ENCODE peak calls at places on chromosomes 13 and 19, in four cellular contexts. H is tibial artery; M is CD8-positive, alpha-beta memory T cell; Z is adrenal gland. S is an unnamed sample.

GRCh38 chr13:110266983-110267382 is 40.0 kb downstream of the COL4A1 start:
- DNase-seq in H (no peak), M (no peak), Z (no peak), S (no peak)

GRCh38 chr13:102679449-102680132 is 15.3 kb downstream of the METTL21C start:
- DNase-seq in H (no peak), M (no peak), Z (no peak), S (no peak)

GRCh38 chr19:18252370-18252717 is 21.9 kb downstream of the IQCN start:
- DNase-seq in H (no peak), M (no peak), Z (no peak), S (no peak)

GRCh38 chr13:107138987-107139386 is 571.0 kb upstream of the ARGLU1 start:
- DNase-seq in H (peak; percentile 34), M (no peak), Z (no peak), S (no peak)

GRCh38 chr19:16394681-16395375 is 70.2 kb downstream of the KLF2 start:
- DNase-seq in H (no peak), M (no peak), Z (no peak), S (no peak)

GRCh38 chr19:7970716-7971448 is 27.4 kb upstream of the TIMM44 start:
- DNase-seq in H (no peak), M (no peak), Z (peak; percentile 52), S (peak; percentile 50)

GRCh38 chr13:109330123-109330522 is 456.3 kb downstream of the IRS2 start:
- DNase-seq in H (no peak), M (no peak), Z (no peak), S (no peak)

GRCh38 chr13:80547885-80548284 is 207.0 kb upstream of the SPRY2 start:
- DNase-seq in H (no peak), M (no peak), Z (no peak), S (no peak)

GRCh38 chr13:60411983-60412382 is 15.0 kb downstream of the TDRD3 start:
- DNase-seq in H (no peak), M (no peak), Z (no peak), S (no peak)

GRCh38 chr19:52778811-52779210 is 7.8 kb downstream of the ZNF600 start:
- DNase-seq in H (no peak), M (peak; percentile 10), Z (no peak), S (no peak)

GRCh38 chr19:4977299-4978174 is 8.6 kb downstream of the KDM4B start:
- DNase-seq in H (peak; percentile 63), M (no peak), Z (peak; percentile 70), S (no peak)

GRCh38 chr19:5326545-5326944 is 14.1 kb downstream of the PTPRS start:
- DNase-seq in H (no peak), M (no peak), Z (no peak), S (no peak)

GRCh38 chr19:55658846-55659459 is 4.1 kb downstream of the U2AF2 start:
- DNase-seq in H (no peak), M (no peak), Z (no peak), S (no peak)
- H3K4me3 ChIP-seq in H (no peak overlapping the region), M (no peak overlapping the region), Z (no peak overlapping the region), S (no peak overlapping the region)

GRCh38 chr19:31560771-31561080 is 211.5 kb upstream of the TSHZ3 start:
- DNase-seq in H (no peak), M (no peak), Z (no peak), S (no peak)

GRCh38 chr19:31559494-31559893 is 210.3 kb upstream of the TSHZ3 start:
- DNase-seq in H (no peak), M (no peak), Z (no peak), S (no peak)

GRCh38 chr19:31562916-31563626 is 213.8 kb upstream of the TSHZ3 start:
- DNase-seq in H (no peak), M (no peak), Z (no peak), S (no peak)

GRCh38 chr19:31555634-31556215 is 206.5 kb upstream of the TSHZ3 start:
- DNase-seq in H (no peak), M (no peak), Z (no peak), S (no peak)

DNA sequence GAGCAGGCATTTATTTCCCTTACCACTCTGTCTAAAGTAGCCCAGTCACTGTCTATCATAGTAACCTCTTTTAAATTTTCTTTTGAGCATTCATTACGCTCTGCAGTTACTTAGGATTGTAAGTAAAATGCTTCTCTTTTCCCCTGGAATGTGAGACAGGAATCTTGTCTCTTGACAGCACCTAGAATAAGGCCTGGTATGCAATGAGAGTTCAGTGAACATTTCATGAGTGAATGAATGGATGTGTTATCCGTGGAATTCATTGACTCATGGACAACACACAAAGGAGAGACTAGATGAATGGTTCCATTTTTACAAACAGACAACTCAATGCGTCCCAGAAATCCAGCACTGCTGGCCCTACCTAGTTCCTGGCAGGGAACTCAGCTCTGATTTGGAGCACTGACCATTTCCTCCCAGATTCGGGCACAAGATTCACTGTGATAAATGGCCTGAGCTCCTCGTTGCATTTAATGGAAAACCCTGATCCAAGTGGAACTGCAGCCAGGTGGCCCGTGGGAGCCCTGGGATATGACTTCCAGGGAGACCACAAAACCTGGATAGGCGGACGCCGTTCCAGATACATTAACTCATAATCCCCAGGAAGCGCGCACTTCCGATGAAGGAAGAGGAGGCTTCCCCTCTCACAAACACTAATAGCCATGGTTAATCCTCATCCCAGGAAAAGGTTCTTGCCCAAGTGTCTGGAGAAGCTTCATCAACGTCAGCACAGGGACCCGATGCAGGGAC is 211.0 kb upstream of the TSHZ3 start:
- DNase-seq in H (no peak), M (no peak), Z (no peak), S (no peak)
- H3K27me3 ChIP-seq in H (no peaks in the 10 kb centered on the region), M (no peaks in the 10 kb centered on the region), Z (peaks cover 5% of the 10 kb centered on the region), S (no peaks in the 10 kb centered on the region)

DNA sequence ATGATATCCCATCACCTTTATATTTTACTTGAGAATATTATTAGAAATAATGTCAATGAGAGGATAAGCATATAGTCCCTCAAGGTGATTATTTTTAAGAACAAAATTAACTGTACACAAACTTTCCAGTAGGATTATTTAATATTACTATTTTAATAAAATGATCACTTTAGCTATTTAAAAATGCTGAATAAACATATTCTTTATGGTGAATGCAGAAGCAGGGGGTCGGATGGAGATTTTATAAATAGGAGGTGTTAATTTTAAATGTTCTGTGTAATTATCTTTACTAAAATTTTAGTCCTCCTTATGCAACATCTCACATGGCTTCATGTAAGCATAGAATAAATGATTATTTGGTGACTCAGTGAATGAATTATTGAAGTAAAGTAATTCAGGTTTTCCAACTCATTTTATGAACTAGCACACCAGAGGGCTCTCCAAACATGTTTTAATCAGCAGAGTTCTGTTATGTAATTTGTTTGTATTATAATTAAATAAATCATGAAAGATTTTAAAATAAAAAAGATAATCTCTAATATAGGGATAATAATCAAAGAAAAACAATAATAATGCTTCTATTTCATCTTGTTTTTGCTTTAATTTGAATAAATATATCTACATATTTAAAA is 1635.2 kb downstream of the EFNB2 start:
- DNase-seq in H (no peak), M (no peak), Z (no peak), S (no peak)
- H3K9me3 ChIP-seq in H (no peaks in the 10 kb centered on the region), M (no peaks in the 10 kb centered on the region), Z (no peaks in the 10 kb centered on the region), S (no peaks in the 10 kb centered on the region)

GRCh38 chr13:50127017-50127725 is 111.9 kb downstream of the KCNRG start:
- DNase-seq in H (peak; percentile 64), M (peak; percentile 39), Z (peak; percentile 52), S (peak; percentile 57)

GRCh38 chr13:50128406-50129048 is 113.3 kb downstream of the KCNRG start:
- DNase-seq in H (no peak), M (no peak), Z (no peak), S (no peak)

GRCh38 chr13:50129065-50129922 is 114.0 kb downstream of the KCNRG start:
- DNase-seq in H (peak; percentile 47), M (no peak), Z (peak; percentile 30), S (peak; percentile 25)

GRCh38 chr13:50126378-50127016 is 111.3 kb downstream of the KCNRG start:
- DNase-seq in H (no peak), M (no peak), Z (peak; percentile 40), S (peak; percentile 16)

GRCh38 chr13:50127726-50128291 is 112.6 kb downstream of the KCNRG start:
- DNase-seq in H (no peak), M (no peak), Z (peak; percentile 34), S (no peak)
- H3K4me3 ChIP-seq in H (peak overlapping the region; percentile 39), M (peak overlapping the region; percentile 96), Z (no peak overlapping the region), S (peak overlapping the region; percentile 42)

DNA sequence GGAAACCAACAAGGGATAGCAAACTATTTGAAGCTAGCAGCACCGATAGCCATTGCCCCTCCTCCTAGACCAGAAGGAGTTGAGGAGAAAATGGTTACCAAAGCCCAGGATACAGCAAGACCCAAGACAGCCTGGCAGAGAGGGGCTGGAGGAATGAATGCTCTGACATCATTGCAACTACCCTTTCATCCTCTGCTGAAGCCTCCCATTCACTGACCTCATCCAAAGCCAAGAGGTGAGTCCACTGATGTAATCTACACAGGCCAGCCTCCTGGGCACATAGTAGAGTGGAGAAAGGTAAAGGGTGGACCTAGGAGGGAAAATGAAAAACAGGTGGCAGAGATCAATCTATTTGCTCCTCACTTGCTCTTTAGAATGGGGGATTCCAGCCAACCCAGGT is 42.7 kb upstream of the ZNF780A start:
- DNase-seq in H (no peak), M (no peak), Z (no peak), S (no peak)
- H3K27me3 ChIP-seq in H (no peaks in the 10 kb centered on the region), M (no peaks in the 10 kb centered on the region), Z (peaks cover 7% of the 10 kb centered on the region), S (peaks cover 34% of the 10 kb centered on the region)